ENCODE peak calls at places on chromosomes 5 and 9, in seven cellular contexts. One of them, this sample, is unnamed.

GRCh38 chr9:2634158-2634557 is 12.6 kb downstream of the VLDLR start:
- DNase-seq in pancreas: no peak
- DNase-seq in lower leg skin: no peak
- DNase-seq in GM12864: no peak
- DNase-seq in neural progenitor cell: no peak
- DNase-seq in kidney: no peak
- DNase-seq in AG10803: no peak
- DNase-seq in this sample: no peak

GRCh38 chr9:133987455-133987800 is 4.7 kb downstream of the VAV2 start:
- DNase-seq in pancreas: no peak
- DNase-seq in lower leg skin: no peak
- DNase-seq in GM12864: no peak
- DNase-seq in neural progenitor cell: no peak
- DNase-seq in kidney: peak
- DNase-seq in AG10803: no peak
- DNase-seq in this sample: no peak

GRCh38 chr9:27539479-27540441 is 10.1 kb upstream of the MOB3B start:
- DNase-seq in pancreas: peak
- DNase-seq in lower leg skin: peak
- DNase-seq in GM12864: no peak
- DNase-seq in neural progenitor cell: no peak
- DNase-seq in kidney: peak
- DNase-seq in AG10803: peak
- DNase-seq in this sample: peak

GRCh38 chr5:172420215-172420934 is 34.0 kb downstream of the SH3PXD2B start:
- DNase-seq in pancreas: peak
- DNase-seq in lower leg skin: peak
- DNase-seq in GM12864: peak
- DNase-seq in neural progenitor cell: no peak
- DNase-seq in kidney: no peak
- DNase-seq in AG10803: peak
- DNase-seq in this sample: peak

GRCh38 chr5:27466959-27467358 is 428.6 kb upstream of the CDH9 start:
- DNase-seq in pancreas: no peak
- DNase-seq in lower leg skin: no peak
- DNase-seq in GM12864: no peak
- DNase-seq in neural progenitor cell: no peak
- DNase-seq in kidney: no peak
- DNase-seq in AG10803: no peak
- DNase-seq in this sample: no peak

GRCh38 chr9:84828101-84828500 is 158.6 kb downstream of the NTRK2 start:
- DNase-seq in pancreas: no peak
- DNase-seq in lower leg skin: no peak
- DNase-seq in GM12864: no peak
- DNase-seq in neural progenitor cell: no peak
- DNase-seq in kidney: no peak
- DNase-seq in AG10803: no peak
- DNase-seq in this sample: no peak

GRCh38 chr9:107504585-107505455 is 15.3 kb upstream of the KLF4 start:
- DNase-seq in pancreas: peak
- DNase-seq in lower leg skin: no peak
- DNase-seq in GM12864: no peak
- DNase-seq in neural progenitor cell: no peak
- DNase-seq in kidney: no peak
- DNase-seq in AG10803: peak
- DNase-seq in this sample: peak

GRCh38 chr5:138725153-138725884 is 27.9 kb upstream of the CTNNA1 start:
- DNase-seq in pancreas: peak
- DNase-seq in lower leg skin: peak
- DNase-seq in GM12864: no peak
- DNase-seq in neural progenitor cell: peak
- DNase-seq in kidney: peak
- DNase-seq in AG10803: peak
- DNase-seq in this sample: peak

GRCh38 chr5:60076746-60077145 is 183.2 kb upstream of the PDE4D start:
- DNase-seq in pancreas: no peak
- DNase-seq in lower leg skin: no peak
- DNase-seq in GM12864: no peak
- DNase-seq in neural progenitor cell: no peak
- DNase-seq in kidney: peak
- DNase-seq in AG10803: no peak
- DNase-seq in this sample: no peak

GRCh38 chr9:37941253-37941652 is 37.3 kb upstream of the SLC25A51 start:
- DNase-seq in pancreas: no peak
- DNase-seq in lower leg skin: no peak
- DNase-seq in GM12864: no peak
- DNase-seq in neural progenitor cell: no peak
- DNase-seq in kidney: no peak
- DNase-seq in AG10803: no peak
- DNase-seq in this sample: no peak

GRCh38 chr9:69314547-69314946 is 10.5 kb upstream of the ENTREP1 start:
- DNase-seq in pancreas: no peak
- DNase-seq in lower leg skin: no peak
- DNase-seq in GM12864: no peak
- DNase-seq in neural progenitor cell: no peak
- DNase-seq in kidney: no peak
- DNase-seq in AG10803: no peak
- DNase-seq in this sample: no peak

GRCh38 chr5:119746984-119747383 is 117.6 kb downstream of the FAM170A start:
- DNase-seq in pancreas: no peak
- DNase-seq in lower leg skin: no peak
- DNase-seq in GM12864: no peak
- DNase-seq in neural progenitor cell: no peak
- DNase-seq in kidney: no peak
- DNase-seq in AG10803: no peak
- DNase-seq in this sample: no peak

GRCh38 chr5:116009806-116010205 is 22.5 kb upstream of the ARL14EPL start:
- DNase-seq in pancreas: no peak
- DNase-seq in lower leg skin: no peak
- DNase-seq in GM12864: no peak
- DNase-seq in neural progenitor cell: no peak
- DNase-seq in kidney: no peak
- DNase-seq in AG10803: peak
- DNase-seq in this sample: no peak

GRCh38 chr5:54905942-54906537 is 79.4 kb downstream of the ESM1 start:
- DNase-seq in pancreas: peak
- DNase-seq in lower leg skin: peak
- DNase-seq in GM12864: peak
- DNase-seq in neural progenitor cell: peak
- DNase-seq in kidney: no peak
- DNase-seq in AG10803: peak
- DNase-seq in this sample: peak

GRCh38 chr5:36602711-36603321 is 3.6 kb upstream of the SLC1A3 start:
- DNase-seq in pancreas: no peak
- DNase-seq in lower leg skin: no peak
- DNase-seq in GM12864: no peak
- DNase-seq in neural progenitor cell: no peak
- DNase-seq in kidney: no peak
- DNase-seq in AG10803: no peak
- DNase-seq in this sample: no peak

GRCh38 chr9:127873886-127874285 is 3.6 kb downstream of the AK1 start:
- DNase-seq in pancreas: peak
- DNase-seq in lower leg skin: no peak
- DNase-seq in GM12864: no peak
- DNase-seq in neural progenitor cell: no peak
- DNase-seq in kidney: no peak
- DNase-seq in AG10803: peak
- DNase-seq in this sample: no peak

GRCh38 chr9:2615532-2615931 is 6.1 kb upstream of the VLDLR start:
- DNase-seq in pancreas: no peak
- DNase-seq in lower leg skin: no peak
- DNase-seq in GM12864: no peak
- DNase-seq in neural progenitor cell: no peak
- DNase-seq in kidney: no peak
- DNase-seq in AG10803: no peak
- DNase-seq in this sample: no peak

GRCh38 chr5:126234563-126235195 is 188.5 kb upstream of the GRAMD2B start:
- DNase-seq in pancreas: no peak
- DNase-seq in lower leg skin: no peak
- DNase-seq in GM12864: no peak
- DNase-seq in neural progenitor cell: peak
- DNase-seq in kidney: no peak
- DNase-seq in AG10803: peak
- DNase-seq in this sample: peak

GRCh38 chr5:139379626-139380449 is 3.3 kb downstream of the SLC23A1 start:
- DNase-seq in pancreas: no peak
- DNase-seq in lower leg skin: no peak
- DNase-seq in GM12864: no peak
- DNase-seq in neural progenitor cell: no peak
- DNase-seq in kidney: no peak
- DNase-seq in AG10803: no peak
- DNase-seq in this sample: no peak

GRCh38 chr5:123543438-123543837 is 31.5 kb downstream of the CSNK1G3 start:
- DNase-seq in pancreas: no peak
- DNase-seq in lower leg skin: no peak
- DNase-seq in GM12864: no peak
- DNase-seq in neural progenitor cell: no peak
- DNase-seq in kidney: no peak
- DNase-seq in AG10803: no peak
- DNase-seq in this sample: no peak

GRCh38 chr5:123546657-123547056 is 34.7 kb downstream of the CSNK1G3 start:
- DNase-seq in pancreas: no peak
- DNase-seq in lower leg skin: no peak
- DNase-seq in GM12864: no peak
- DNase-seq in neural progenitor cell: no peak
- DNase-seq in kidney: no peak
- DNase-seq in AG10803: no peak
- DNase-seq in this sample: no peak

GRCh38 chr5:123540534-123540933 is 28.6 kb downstream of the CSNK1G3 start:
- DNase-seq in pancreas: no peak
- DNase-seq in lower leg skin: no peak
- DNase-seq in GM12864: no peak
- DNase-seq in neural progenitor cell: no peak
- DNase-seq in kidney: no peak
- DNase-seq in AG10803: no peak
- DNase-seq in this sample: no peak

GRCh38 chr5:123549256-123549904 is 37.4 kb downstream of the CSNK1G3 start:
- DNase-seq in pancreas: no peak
- DNase-seq in lower leg skin: no peak
- DNase-seq in GM12864: peak
- DNase-seq in neural progenitor cell: no peak
- DNase-seq in kidney: no peak
- DNase-seq in AG10803: no peak
- DNase-seq in this sample: no peak

DNA sequence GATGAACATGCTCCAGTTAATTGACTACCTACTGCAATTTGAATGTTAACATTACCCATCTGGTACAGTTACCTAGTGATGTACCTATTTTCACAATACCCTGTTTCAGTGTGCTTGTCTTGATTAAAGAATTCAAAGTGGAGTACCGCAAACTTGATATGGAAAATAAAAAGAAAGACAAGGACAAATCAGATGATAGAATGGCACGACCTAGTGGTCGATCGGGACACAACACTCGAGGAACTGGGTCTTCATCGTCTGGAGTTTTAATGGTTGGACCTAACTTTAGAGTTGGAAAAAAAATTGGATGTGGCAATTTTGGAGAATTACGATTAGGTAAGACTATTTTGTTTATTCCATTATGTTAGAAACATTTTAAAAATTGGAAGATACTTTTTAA is 33.5 kb downstream of the CSNK1G3 start:
- DNase-seq in pancreas: no peak
- DNase-seq in lower leg skin: no peak
- DNase-seq in GM12864: no peak
- DNase-seq in neural progenitor cell: peak
- DNase-seq in kidney: no peak
- DNase-seq in AG10803: peak
- DNase-seq in this sample: peak
- TF ChIP-seq CTCF in pancreas: no peak
- TF ChIP-seq CTCF in lower leg skin: no peak
- TF ChIP-seq CTCF in GM12864: no peak
- TF ChIP-seq CTCF in neural progenitor cell: peak
- TF ChIP-seq CTCF in kidney: peak
- TF ChIP-seq CTCF in AG10803: peak
- TF ChIP-seq CTCF in this sample: peak

GRCh38 chr9:92404031-92404430 is 347 bp downstream of the OGN start:
- DNase-seq in pancreas: no peak
- DNase-seq in lower leg skin: no peak
- DNase-seq in GM12864: no peak
- DNase-seq in neural progenitor cell: no peak
- DNase-seq in kidney: no peak
- DNase-seq in AG10803: no peak
- DNase-seq in this sample: no peak

GRCh38 chr9:92405770-92406169 is 1.4 kb upstream of the OGN start:
- DNase-seq in pancreas: no peak
- DNase-seq in lower leg skin: no peak
- DNase-seq in GM12864: no peak
- DNase-seq in neural progenitor cell: no peak
- DNase-seq in kidney: no peak
- DNase-seq in AG10803: no peak
- DNase-seq in this sample: no peak

GRCh38 chr9:92404437-92404836 is at the start of gene OGN:
- DNase-seq in pancreas: no peak
- DNase-seq in lower leg skin: no peak
- DNase-seq in GM12864: no peak
- DNase-seq in neural progenitor cell: no peak
- DNase-seq in kidney: no peak
- DNase-seq in AG10803: peak
- DNase-seq in this sample: peak

GRCh38 chr9:92407818-92408217 is 3.4 kb upstream of the OGN start:
- DNase-seq in pancreas: no peak
- DNase-seq in lower leg skin: no peak
- DNase-seq in GM12864: no peak
- DNase-seq in neural progenitor cell: no peak
- DNase-seq in kidney: no peak
- DNase-seq in AG10803: peak
- DNase-seq in this sample: no peak

GRCh38 chr9:92406506-92406905 is 2.1 kb upstream of the OGN start:
- DNase-seq in pancreas: no peak
- DNase-seq in lower leg skin: peak
- DNase-seq in GM12864: peak
- DNase-seq in neural progenitor cell: no peak
- DNase-seq in kidney: no peak
- DNase-seq in AG10803: peak
- DNase-seq in this sample: peak
- H3K4me3 ChIP-seq in pancreas: no peak
- H3K4me3 ChIP-seq in lower leg skin: no peak
- H3K4me3 ChIP-seq in GM12864: no peak
- H3K4me3 ChIP-seq in neural progenitor cell: no peak
- H3K4me3 ChIP-seq in kidney: no peak
- H3K4me3 ChIP-seq in AG10803: no peak
- H3K4me3 ChIP-seq in this sample: no peak

GRCh38 chr5:32916648-32917047 is 205.5 kb downstream of the NPR3 start:
- DNase-seq in pancreas: peak
- DNase-seq in lower leg skin: no peak
- DNase-seq in GM12864: no peak
- DNase-seq in neural progenitor cell: peak
- DNase-seq in kidney: no peak
- DNase-seq in AG10803: peak
- DNase-seq in this sample: peak
- TF ChIP-seq CTCF in pancreas: no peak
- TF ChIP-seq CTCF in lower leg skin: no peak
- TF ChIP-seq CTCF in GM12864: peak
- TF ChIP-seq CTCF in neural progenitor cell: peak
- TF ChIP-seq CTCF in kidney: peak
- TF ChIP-seq CTCF in AG10803: peak
- TF ChIP-seq CTCF in this sample: peak

DNA sequence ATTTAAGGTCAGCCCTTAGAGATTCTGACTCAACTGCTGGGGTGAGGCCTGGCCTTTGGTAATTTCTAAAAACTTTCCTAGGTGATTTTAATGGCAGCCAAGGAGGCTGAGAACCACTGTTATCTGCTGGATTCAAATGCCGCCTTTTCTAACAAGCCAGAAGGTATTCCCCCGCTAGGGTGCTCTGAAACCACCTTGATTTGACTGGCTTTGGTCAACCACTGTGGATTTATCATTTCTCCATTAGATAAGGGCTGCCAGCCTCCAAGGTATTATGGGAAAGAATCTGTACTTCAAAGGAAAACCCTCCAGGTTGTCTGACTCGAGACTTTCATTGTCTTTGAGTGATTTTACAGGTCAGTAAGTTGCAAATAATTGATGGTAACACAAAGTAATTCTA is 4.3 kb downstream of the ANXA6 start:
- DNase-seq in pancreas: no peak
- DNase-seq in lower leg skin: no peak
- DNase-seq in GM12864: no peak
- DNase-seq in neural progenitor cell: no peak
- DNase-seq in kidney: no peak
- DNase-seq in AG10803: no peak
- DNase-seq in this sample: no peak
- H3K4me3 ChIP-seq in pancreas: no peak
- H3K4me3 ChIP-seq in lower leg skin: no peak
- H3K4me3 ChIP-seq in GM12864: no peak
- H3K4me3 ChIP-seq in neural progenitor cell: no peak
- H3K4me3 ChIP-seq in kidney: no peak
- H3K4me3 ChIP-seq in AG10803: no peak
- H3K4me3 ChIP-seq in this sample: no peak

This sample was measured in choroid plexus epithelial cell.